ENCODE peak calls at places on chromosomes 5 and 9, in five cellular contexts. One of them, this sample, is unnamed.

GRCh38 chr9:127975376-127976315 is 5.1 kb downstream of the EEIG1 start:
- DNase-seq in GM12878: no peak
- DNase-seq in A549: no peak
- DNase-seq in HepG2: no peak
- DNase-seq in K562: no peak
- DNase-seq in this sample: no peak

GRCh38 chr5:143638654-143639053 is 173.3 kb upstream of the HMHB1 start:
- DNase-seq in K562: no peak
- DNase-seq in GM12878: no peak
- DNase-seq in A549: no peak
- DNase-seq in HepG2: no peak
- DNase-seq in this sample: no peak

GRCh38 chr5:76590027-76590426 is 33.2 kb downstream of the F2RL2 start:
- DNase-seq in A549: no peak
- DNase-seq in K562: no peak
- DNase-seq in GM12878: peak
- DNase-seq in HepG2: no peak
- DNase-seq in this sample: no peak

GRCh38 chr9:72557549-72557948 is 36.1 kb downstream of the TMC1 start:
- DNase-seq in K562: peak
- DNase-seq in GM12878: no peak
- DNase-seq in HepG2: peak
- DNase-seq in A549: peak
- DNase-seq in this sample: peak

GRCh38 chr9:131013771-131014676 is 5.0 kb downstream of the LAMC3 start:
- DNase-seq in A549: no peak
- DNase-seq in GM12878: no peak
- DNase-seq in K562: peak
- DNase-seq in HepG2: no peak
- DNase-seq in this sample: no peak

GRCh38 chr5:34519489-34520220 is 136.5 kb upstream of the RAI14 start:
- DNase-seq in K562: no peak
- DNase-seq in HepG2: no peak
- DNase-seq in A549: no peak
- DNase-seq in GM12878: no peak
- DNase-seq in this sample: peak

GRCh38 chr5:62206150-62206829 is 99.7 kb upstream of the KIF2A start:
- DNase-seq in A549: peak
- DNase-seq in HepG2: peak
- DNase-seq in GM12878: no peak
- DNase-seq in K562: peak
- DNase-seq in this sample: no peak

GRCh38 chr9:128160603-128160987 is 530 bp downstream of the BBLN start:
- DNase-seq in GM12878: no peak
- DNase-seq in A549: no peak
- DNase-seq in K562: peak
- DNase-seq in HepG2: no peak
- DNase-seq in this sample: peak

GRCh38 chr5:72301557-72301956 is 18.5 kb downstream of the MRPS27 start:
- DNase-seq in K562: no peak
- DNase-seq in HepG2: no peak
- DNase-seq in GM12878: no peak
- DNase-seq in A549: no peak
- DNase-seq in this sample: no peak

GRCh38 chr5:1537166-1538154 is 13.7 kb upstream of the LPCAT1 start:
- DNase-seq in GM12878: no peak
- DNase-seq in A549: no peak
- DNase-seq in K562: no peak
- DNase-seq in HepG2: no peak
- DNase-seq in this sample: no peak

GRCh38 chr9:133733421-133734250 is 4.5 kb downstream of the SARDH start:
- DNase-seq in HepG2: no peak
- DNase-seq in A549: no peak
- DNase-seq in GM12878: no peak
- DNase-seq in K562: no peak
- DNase-seq in this sample: no peak

GRCh38 chr5:125412051-125412560 is 665.7 kb upstream of the ZNF608 start:
- DNase-seq in GM12878: peak
- DNase-seq in A549: no peak
- DNase-seq in K562: no peak
- DNase-seq in HepG2: no peak
- DNase-seq in this sample: no peak

GRCh38 chr5:73454379-73455036 is 5.9 kb upstream of the FOXD1 start:
- DNase-seq in GM12878: no peak
- DNase-seq in A549: no peak
- DNase-seq in K562: peak
- DNase-seq in HepG2: peak
- DNase-seq in this sample: peak

GRCh38 chr5:139335811-139336210 is 5.8 kb upstream of the PAIP2 start:
- DNase-seq in A549: no peak
- DNase-seq in HepG2: peak
- DNase-seq in K562: no peak
- DNase-seq in GM12878: no peak
- DNase-seq in this sample: no peak

GRCh38 chr5:115297043-115297442 is 589 bp upstream of the CCDC112 start:
- DNase-seq in GM12878: no peak
- DNase-seq in K562: no peak
- DNase-seq in A549: no peak
- DNase-seq in HepG2: no peak
- DNase-seq in this sample: no peak

GRCh38 chr5:4563400-4563799 is 576.7 kb upstream of the ADAMTS16 start:
- DNase-seq in HepG2: no peak
- DNase-seq in GM12878: no peak
- DNase-seq in A549: no peak
- DNase-seq in K562: no peak
- DNase-seq in this sample: no peak

GRCh38 chr9:70618784-70619183 is 204.3 kb upstream of the KLF9 start:
- DNase-seq in K562: no peak
- DNase-seq in HepG2: no peak
- DNase-seq in GM12878: no peak
- DNase-seq in A549: no peak
- DNase-seq in this sample: no peak

GRCh38 chr9:755454-756381 is 85.8 kb upstream of the DMRT1 start:
- DNase-seq in K562: no peak
- DNase-seq in HepG2: peak
- DNase-seq in GM12878: no peak
- DNase-seq in A549: no peak
- DNase-seq in this sample: peak

GRCh38 chr9:32015795-32016194 is 368.6 kb upstream of the ACO1 start:
- DNase-seq in HepG2: no peak
- DNase-seq in A549: no peak
- DNase-seq in K562: no peak
- DNase-seq in GM12878: no peak
- DNase-seq in this sample: no peak

GRCh38 chr5:113487411-113487778 is 858 bp downstream of the MCC start:
- DNase-seq in K562: no peak
- DNase-seq in HepG2: no peak
- DNase-seq in A549: peak
- DNase-seq in GM12878: no peak
- DNase-seq in this sample: peak

GRCh38 chr9:126334626-126335621 is 8.3 kb downstream of the MVB12B start:
- DNase-seq in GM12878: no peak
- DNase-seq in A549: no peak
- DNase-seq in K562: no peak
- DNase-seq in HepG2: peak
- DNase-seq in this sample: peak

GRCh38 chr9:101485873-101486692 is 47.6 kb upstream of the RNF20 start:
- DNase-seq in K562: peak
- DNase-seq in GM12878: no peak
- DNase-seq in HepG2: no peak
- DNase-seq in A549: peak
- DNase-seq in this sample: peak

GRCh38 chr9:70614786-70615565 is 200.5 kb upstream of the KLF9 start:
- DNase-seq in GM12878: no peak
- DNase-seq in K562: no peak
- DNase-seq in A549: no peak
- DNase-seq in HepG2: no peak
- DNase-seq in this sample: no peak

GRCh38 chr9:95778957-95779356 is 96.5 kb upstream of the ERCC6L2 start:
- DNase-seq in K562: no peak
- DNase-seq in GM12878: no peak
- DNase-seq in A549: no peak
- DNase-seq in HepG2: no peak
- DNase-seq in this sample: peak

GRCh38 chr9:21889673-21890072 is 87.2 kb downstream of the MTAP start:
- DNase-seq in K562: no peak
- DNase-seq in HepG2: no peak
- DNase-seq in GM12878: no peak
- DNase-seq in A549: no peak
- DNase-seq in this sample: no peak

GRCh38 chr5:121873409-121873808 is 21.7 kb downstream of the FTMT start:
- DNase-seq in GM12878: no peak
- DNase-seq in K562: no peak
- DNase-seq in HepG2: no peak
- DNase-seq in A549: no peak
- DNase-seq in this sample: no peak

GRCh38 chr9:110604101-110604710 is 24.7 kb upstream of the SVEP1 start:
- DNase-seq in GM12878: no peak
- DNase-seq in K562: no peak
- DNase-seq in HepG2: no peak
- DNase-seq in A549: no peak
- DNase-seq in this sample: no peak

GRCh38 chr9:110605586-110605985 is 26.0 kb upstream of the SVEP1 start:
- DNase-seq in GM12878: no peak
- DNase-seq in K562: no peak
- DNase-seq in HepG2: no peak
- DNase-seq in A549: no peak
- DNase-seq in this sample: no peak

GRCh38 chr9:110602281-110602680 is 22.7 kb upstream of the SVEP1 start:
- DNase-seq in K562: no peak
- DNase-seq in GM12878: no peak
- DNase-seq in HepG2: no peak
- DNase-seq in A549: no peak
- DNase-seq in this sample: no peak

GRCh38 chr9:110601098-110601497 is 21.6 kb upstream of the SVEP1 start:
- DNase-seq in HepG2: no peak
- DNase-seq in GM12878: no peak
- DNase-seq in K562: no peak
- DNase-seq in A549: no peak
- DNase-seq in this sample: no peak

DNA sequence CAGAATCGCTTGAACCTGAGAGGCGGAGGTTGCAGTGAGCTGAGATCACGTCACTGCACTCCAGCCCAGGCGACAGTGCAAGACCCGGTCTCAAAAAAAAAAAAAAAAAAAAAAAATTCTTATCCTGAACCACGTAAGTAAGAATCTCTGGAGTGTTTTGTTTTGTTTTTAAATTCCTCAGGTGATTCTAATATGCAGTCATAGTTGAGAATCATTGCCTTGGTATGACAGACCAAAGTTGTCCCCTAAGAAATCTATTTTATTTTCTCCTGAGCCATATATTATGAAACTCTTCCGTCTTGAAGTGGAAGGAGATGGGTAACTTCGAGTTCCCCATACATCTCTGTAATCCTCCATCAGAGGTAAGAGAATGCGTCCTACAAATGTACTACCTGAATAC is 26.6 kb upstream of the SVEP1 start:
- DNase-seq in A549: no peak
- DNase-seq in K562: no peak
- DNase-seq in GM12878: no peak
- DNase-seq in HepG2: no peak
- DNase-seq in this sample: peak
- TF ChIP-seq SMC3 in A549: no peak
- TF ChIP-seq SMC3 in K562: no peak
- TF ChIP-seq SMC3 in GM12878: no peak
- TF ChIP-seq SMC3 in HepG2: no peak
- TF ChIP-seq SMC3 in this sample: no peak

DNA sequence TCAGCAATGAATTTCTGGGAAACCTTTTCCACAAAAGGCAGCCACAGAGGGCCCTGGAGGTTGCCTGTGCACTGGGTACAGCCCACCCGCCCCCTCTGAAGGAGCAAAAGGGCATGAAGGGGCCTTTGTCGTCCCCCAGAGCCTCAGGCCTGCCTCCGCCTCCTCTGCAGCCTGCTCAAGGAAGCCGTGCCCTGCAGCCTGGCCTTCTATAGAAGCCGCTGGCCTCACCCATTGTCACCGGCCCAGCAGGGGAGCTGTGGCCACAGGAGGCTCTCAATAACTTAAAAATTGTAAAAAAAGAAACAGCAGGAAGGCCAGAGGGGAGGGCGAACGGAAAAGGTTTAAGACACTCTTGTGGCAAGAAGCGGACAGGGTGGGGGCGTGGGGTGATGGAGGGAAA is 213.3 kb downstream of the IRX2 start:
- DNase-seq in A549: no peak
- DNase-seq in K562: no peak
- DNase-seq in GM12878: no peak
- DNase-seq in HepG2: no peak
- DNase-seq in this sample: no peak
- H3K4me3 ChIP-seq in A549: no peak
- H3K4me3 ChIP-seq in K562: no peak
- H3K4me3 ChIP-seq in GM12878: no peak
- H3K4me3 ChIP-seq in HepG2: no peak
- H3K4me3 ChIP-seq in this sample: no peak

GRCh38 chr5:141465351-141465750 is 10.4 kb upstream of the PCDHGC3 start:
- DNase-seq in A549: no peak
- DNase-seq in GM12878: no peak
- DNase-seq in HepG2: no peak
- DNase-seq in K562: no peak
- DNase-seq in this sample: peak
- TF ChIP-seq SMC3 in A549: no peak
- TF ChIP-seq SMC3 in GM12878: no peak
- TF ChIP-seq SMC3 in HepG2: no peak
- TF ChIP-seq SMC3 in K562: no peak
- TF ChIP-seq SMC3 in this sample: no peak

GRCh38 chr5:126448720-126449119 is 25.5 kb downstream of the GRAMD2B start:
- DNase-seq in K562: no peak
- DNase-seq in HepG2: no peak
- DNase-seq in A549: no peak
- DNase-seq in GM12878: no peak
- DNase-seq in this sample: no peak

GRCh38 chr5:126449751-126450271 is 26.6 kb downstream of the GRAMD2B start:
- DNase-seq in HepG2: no peak
- DNase-seq in K562: peak
- DNase-seq in A549: no peak
- DNase-seq in GM12878: peak
- DNase-seq in this sample: peak

GRCh38 chr5:126450895-126451294 is 27.7 kb downstream of the GRAMD2B start:
- DNase-seq in A549: no peak
- DNase-seq in GM12878: no peak
- DNase-seq in HepG2: no peak
- DNase-seq in K562: no peak
- DNase-seq in this sample: no peak

GRCh38 chr5:126452477-126452876 is 29.3 kb downstream of the GRAMD2B start:
- DNase-seq in K562: no peak
- DNase-seq in HepG2: no peak
- DNase-seq in GM12878: no peak
- DNase-seq in A549: no peak
- DNase-seq in this sample: peak

DNA sequence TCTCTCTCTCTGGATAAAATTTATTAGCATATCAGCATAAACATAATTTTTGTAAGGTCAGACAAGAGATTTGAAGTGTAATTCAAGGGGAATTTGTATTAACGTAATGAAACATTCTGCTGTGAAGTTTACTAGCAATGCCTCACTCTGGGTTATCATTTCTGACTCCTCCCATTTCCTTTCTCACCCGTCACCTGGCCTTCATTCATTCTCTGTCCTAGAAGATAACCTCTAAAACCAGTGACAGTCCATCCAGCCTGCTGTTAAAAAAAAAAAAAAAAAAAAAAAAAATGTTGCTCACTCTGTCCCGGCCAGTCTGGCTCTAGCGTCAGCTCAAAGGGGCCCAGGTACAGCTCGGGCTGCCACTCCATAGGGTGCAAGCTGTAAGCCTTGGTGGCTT is 27.2 kb downstream of the GRAMD2B start:
- DNase-seq in K562: peak
- DNase-seq in GM12878: no peak
- DNase-seq in A549: no peak
- DNase-seq in HepG2: no peak
- DNase-seq in this sample: no peak
- H3K4me3 ChIP-seq in K562: peak
- H3K4me3 ChIP-seq in GM12878: peak
- H3K4me3 ChIP-seq in A549: no peak
- H3K4me3 ChIP-seq in HepG2: no peak
- H3K4me3 ChIP-seq in this sample: no peak